ENCODE peak calls at places on chromosomes 16 and 17, in eight cellular contexts. J is AG09319, D is AG10803, W is heart right ventricle, Q is AML-193, F is KG1, S is breast epithelium, Z is NCI-H1092. Y is an unnamed sample.

GRCh38 chr16:85915125-85915845 is 16.3 kb downstream of the IRF8 start:
- DNase-seq in J (no peak), D (no peak), Z (no peak), W (no peak), S (no peak), F (no peak), Q (no peak), Y (no peak)

GRCh38 chr16:89370081-89370511 is 120.3 kb downstream of the ANKRD11 start:
- DNase-seq in F (no peak), Q (no peak), S (no peak), D (peak), W (no peak), J (peak), Z (no peak), Y (no peak)

GRCh38 chr16:89880477-89881367 is 7.3 kb downstream of the TCF25 start:
- DNase-seq in W (no peak), S (no peak), F (no peak), Q (no peak), J (no peak), D (no peak), Z (no peak), Y (no peak)

GRCh38 chr16:55662641-55663040 is 6.9 kb downstream of the SLC6A2 start:
- DNase-seq in J (peak), F (no peak), S (no peak), D (peak), W (no peak), Q (no peak), Z (no peak), Y (no peak)

GRCh38 chr16:29126621-29127020 is 141.8 kb downstream of the LAT start:
- DNase-seq in D (no peak), Q (no peak), Z (no peak), S (no peak), F (no peak), J (no peak), W (no peak), Y (no peak)

GRCh38 chr16:87881327-87882200 is 12.3 kb upstream of the SLC7A5 start:
- DNase-seq in Q (no peak), F (no peak), J (no peak), W (no peak), S (no peak), D (no peak), Z (no peak), Y (no peak)

GRCh38 chr17:65433592-65433991 is 127.9 kb downstream of the AXIN2 start:
- DNase-seq in D (no peak), J (no peak), F (no peak), Q (no peak), W (no peak), Z (no peak), S (peak), Y (no peak)

GRCh38 chr17:74670329-74670728 is 42.4 kb downstream of the CD300LF start:
- DNase-seq in F (no peak), D (no peak), S (no peak), Q (no peak), W (no peak), J (no peak), Z (no peak), Y (no peak)

GRCh38 chr16:83456934-83457333 is 350.8 kb upstream of the HSBP1 start:
- DNase-seq in F (no peak), D (no peak), Z (no peak), J (no peak), Q (no peak), S (no peak), W (peak), Y (no peak)

GRCh38 chr17:1109606-1110523 is 69.9 kb downstream of the ABR start:
- DNase-seq in Q (no peak), S (no peak), F (no peak), Z (no peak), D (no peak), W (peak), J (no peak), Y (no peak)

GRCh38 chr17:31424944-31425582 is 33.6 kb downstream of the RAB11FIP4 start:
- DNase-seq in Q (no peak), J (no peak), S (no peak), F (no peak), W (no peak), D (peak), Z (peak), Y (no peak)

GRCh38 chr16:57720142-57720575 is 15.4 kb upstream of the KATNB1 start:
- DNase-seq in J (peak), F (no peak), W (peak), Q (peak), Z (peak), D (peak), S (no peak), Y (peak)

GRCh38 chr17:19897108-19897854 is 29.5 kb upstream of the ULK2 start:
- DNase-seq in Z (peak), J (no peak), D (no peak), F (no peak), Q (no peak), S (peak), W (peak), Y (peak)

GRCh38 chr16:13923703-13924298 is 3.8 kb downstream of the ERCC4 start:
- DNase-seq in Z (peak), Q (peak), S (no peak), W (no peak), J (peak), F (peak), D (peak), Y (no peak)

GRCh38 chr17:75843577-75844529 is at the start of gene UNC13D:
- DNase-seq in W (no peak), Q (peak), Z (no peak), D (no peak), J (no peak), F (peak), S (peak), Y (no peak)

GRCh38 chr17:17156107-17156506 is 50.0 kb downstream of the PLD6 start:
- DNase-seq in Q (no peak), D (peak), S (peak), Z (no peak), F (no peak), W (no peak), J (no peak), Y (peak)

GRCh38 chr16:72530434-72530833 is 358.5 kb upstream of the PMFBP1 start:
- DNase-seq in D (peak), Q (peak), W (no peak), Z (no peak), F (no peak), J (no peak), S (no peak), Y (no peak)

GRCh38 chr17:48113201-48113676 is 5.7 kb downstream of the SNX11 start:
- DNase-seq in Z (no peak), S (no peak), F (no peak), W (no peak), J (no peak), Q (peak), D (no peak), Y (no peak)

GRCh38 chr16:51271156-51271555 is 120.1 kb upstream of the SALL1 start:
- DNase-seq in S (no peak), W (no peak), Q (no peak), Z (no peak), F (no peak), J (no peak), D (no peak), Y (no peak)

GRCh38 chr17:48724241-48725004 is 1.4 kb downstream of the PRAC2 start:
- DNase-seq in S (peak), D (peak), J (peak), F (peak), Z (peak), Q (peak), W (peak), Y (peak)

GRCh38 chr17:45200701-45201100 is 21.0 kb upstream of the FMNL1 start:
- DNase-seq in Q (peak), W (no peak), D (peak), S (peak), J (no peak), Z (no peak), F (no peak), Y (no peak)

GRCh38 chr17:57468932-57469775 is 212.8 kb downstream of the MSI2 start:
- DNase-seq in Z (peak), Q (no peak), F (no peak), D (no peak), W (no peak), J (no peak), S (no peak), Y (no peak)

GRCh38 chr16:31471875-31472558 is at the start of gene TGFB1I1:
- DNase-seq in D (peak), Q (no peak), Z (no peak), F (no peak), S (peak), W (peak), J (peak), Y (no peak)

GRCh38 chr17:57671546-57672204 is 73.4 kb downstream of the CCDC182 start:
- DNase-seq in F (peak), W (peak), S (peak), Z (peak), Q (peak), J (peak), D (peak), Y (peak)

GRCh38 chr17:65537343-65537844 is 24.1 kb downstream of the AXIN2 start:
- DNase-seq in Q (no peak), S (no peak), Z (no peak), W (no peak), D (no peak), F (no peak), J (no peak), Y (no peak)

GRCh38 chr17:50133028-50133768 is 3.2 kb upstream of the SAMD14 start:
- DNase-seq in D (peak), S (no peak), Z (no peak), W (no peak), F (no peak), Q (no peak), J (no peak), Y (no peak)

GRCh38 chr17:61587807-61588660 is 3.0 kb downstream of the NACA2 start:
- DNase-seq in S (no peak), D (no peak), W (no peak), F (no peak), Z (no peak), J (no peak), Q (no peak), Y (no peak)

GRCh38 chr16:81543571-81543970 is 99.0 kb downstream of the CMIP start:
- DNase-seq in Q (no peak), D (no peak), J (no peak), Z (no peak), S (no peak), F (no peak), W (no peak), Y (no peak)

GRCh38 chr16:26762596-26762995 is 304.1 kb upstream of the C16orf82 start:
- DNase-seq in J (no peak), F (no peak), Z (no peak), W (no peak), S (no peak), D (no peak), Q (no peak), Y (no peak)

GRCh38 chr16:3650631-3651265 is 3.7 kb upstream of the DNASE1 start:
- DNase-seq in Q (no peak), F (no peak), S (no peak), D (no peak), Z (no peak), J (no peak), W (no peak), Y (no peak)

GRCh38 chr17:65514082-65514481 is 47.4 kb downstream of the AXIN2 start:
- DNase-seq in Z (no peak), S (peak), J (no peak), Q (no peak), D (peak), W (no peak), F (no peak), Y (no peak)

GRCh38 chr17:57370051-57370581 is 113.8 kb downstream of the MSI2 start:
- DNase-seq in S (no peak), J (peak), D (peak), Z (no peak), F (no peak), Q (peak), W (no peak), Y (no peak)

GRCh38 chr17:2044263-2044894 is 2.6 kb downstream of the OVCA2 start:
- DNase-seq in D (no peak), Q (no peak), Z (no peak), W (no peak), S (no peak), F (no peak), J (no peak), Y (no peak)

GRCh38 chr17:30000755-30001257 is 59.4 kb downstream of the EFCAB5 start:
- DNase-seq in F (no peak), W (no peak), J (no peak), S (no peak), Q (no peak), D (no peak), Z (no peak), Y (no peak)

GRCh38 chr17:11980813-11981212 is 16.5 kb downstream of the ZNF18 start:
- DNase-seq in Q (no peak), D (no peak), J (no peak), S (no peak), F (no peak), Z (no peak), W (no peak), Y (no peak)

GRCh38 chr16:63169100-63169499 is 1132.9 kb upstream of the CDH8 start:
- DNase-seq in Q (no peak), W (no peak), J (no peak), S (no peak), Z (no peak), D (no peak), F (no peak), Y (no peak)